ENCODE peak calls at places on chromosomes 16 and 17, in five cellular contexts. One of them, this sample, is unnamed.

GRCh38 chr17:75091855-75092327 is 4.1 kb downstream of the SLC16A5 start:
- DNase-seq in suprapubic skin: no peak
- DNase-seq in PC-9: no peak
- DNase-seq in A549: no peak
- DNase-seq in fibroblast of lung: no peak
- DNase-seq in this sample: no peak

GRCh38 chr17:12256380-12256995 is 235.8 kb downstream of the MAP2K4 start:
- DNase-seq in A549: peak; percentile 55
- DNase-seq in fibroblast of lung: peak; percentile 77
- DNase-seq in PC-9: no peak
- DNase-seq in suprapubic skin: no peak
- DNase-seq in this sample: no peak

GRCh38 chr16:64051826-64052225 is 1070.0 kb downstream of the CDH11 start:
- DNase-seq in suprapubic skin: no peak
- DNase-seq in fibroblast of lung: peak; percentile 21
- DNase-seq in A549: no peak
- DNase-seq in PC-9: no peak
- DNase-seq in this sample: no peak

GRCh38 chr16:82917886-82918595 is 291.3 kb downstream of the CDH13 start:
- DNase-seq in suprapubic skin: no peak
- DNase-seq in A549: no peak
- DNase-seq in PC-9: no peak
- DNase-seq in fibroblast of lung: no peak
- DNase-seq in this sample: no peak

GRCh38 chr16:10688726-10689125 is 6.0 kb downstream of the TEKT5 start:
- DNase-seq in suprapubic skin: no peak
- DNase-seq in fibroblast of lung: no peak
- DNase-seq in PC-9: no peak
- DNase-seq in A549: no peak
- DNase-seq in this sample: peak; percentile 34

GRCh38 chr17:62688398-62689140 is 61.1 kb downstream of the MRC2 start:
- DNase-seq in A549: no peak
- DNase-seq in PC-9: no peak
- DNase-seq in fibroblast of lung: no peak
- DNase-seq in suprapubic skin: peak; percentile 55
- DNase-seq in this sample: no peak

GRCh38 chr17:63827801-63828221 is 348 bp upstream of the FTSJ3 start:
- DNase-seq in suprapubic skin: no peak
- DNase-seq in fibroblast of lung: no peak
- DNase-seq in PC-9: no peak
- DNase-seq in A549: no peak
- DNase-seq in this sample: no peak

GRCh38 chr17:28700830-28701492 is 10.7 kb downstream of the PROCA1 start:
- DNase-seq in A549: no peak
- DNase-seq in PC-9: no peak
- DNase-seq in fibroblast of lung: no peak
- DNase-seq in suprapubic skin: no peak
- DNase-seq in this sample: no peak

GRCh38 chr17:36183001-36183810 is 6.8 kb upstream of the TBC1D3B start:
- DNase-seq in fibroblast of lung: peak; percentile 75
- DNase-seq in suprapubic skin: no peak
- DNase-seq in PC-9: no peak
- DNase-seq in A549: peak; percentile 68
- DNase-seq in this sample: peak; percentile 91

GRCh38 chr16:11966173-11966572 is 1.2 kb downstream of the TNFRSF17 start:
- DNase-seq in fibroblast of lung: no peak
- DNase-seq in suprapubic skin: no peak
- DNase-seq in A549: no peak
- DNase-seq in PC-9: no peak
- DNase-seq in this sample: no peak

GRCh38 chr17:80615311-80615710 is 70.7 kb downstream of the RPTOR start:
- DNase-seq in PC-9: no peak
- DNase-seq in suprapubic skin: no peak
- DNase-seq in A549: no peak
- DNase-seq in fibroblast of lung: no peak
- DNase-seq in this sample: no peak

GRCh38 chr17:34503804-34504203 is 75.6 kb upstream of the TMEM132E start:
- DNase-seq in fibroblast of lung: no peak
- DNase-seq in suprapubic skin: no peak
- DNase-seq in PC-9: peak; percentile 9
- DNase-seq in A549: no peak
- DNase-seq in this sample: no peak

GRCh38 chr16:56348168-56349085 is 76.9 kb downstream of the AMFR start:
- DNase-seq in A549: no peak
- DNase-seq in fibroblast of lung: no peak
- DNase-seq in PC-9: no peak
- DNase-seq in suprapubic skin: peak; percentile 60
- DNase-seq in this sample: no peak

GRCh38 chr17:78677303-78678219 is 100.4 kb upstream of the DNAH17 start:
- DNase-seq in A549: peak; percentile 44
- DNase-seq in PC-9: no peak
- DNase-seq in suprapubic skin: no peak
- DNase-seq in fibroblast of lung: no peak
- DNase-seq in this sample: no peak

GRCh38 chr16:68961778-68962402 is 118.6 kb downstream of the TANGO6 start:
- DNase-seq in A549: no peak
- DNase-seq in suprapubic skin: no peak
- DNase-seq in fibroblast of lung: no peak
- DNase-seq in PC-9: no peak
- DNase-seq in this sample: no peak

GRCh38 chr16:50584033-50584722 is 36.0 kb downstream of the NKD1 start:
- DNase-seq in PC-9: no peak
- DNase-seq in fibroblast of lung: no peak
- DNase-seq in suprapubic skin: no peak
- DNase-seq in A549: no peak
- DNase-seq in this sample: no peak

GRCh38 chr16:7321661-7322060 is 11.0 kb upstream of the RBFOX1 start:
- DNase-seq in fibroblast of lung: no peak
- DNase-seq in suprapubic skin: no peak
- DNase-seq in A549: no peak
- DNase-seq in PC-9: no peak
- DNase-seq in this sample: no peak

GRCh38 chr17:60193482-60193881 is 43.7 kb downstream of the CA4 start:
- DNase-seq in suprapubic skin: no peak
- DNase-seq in PC-9: no peak
- DNase-seq in A549: no peak
- DNase-seq in fibroblast of lung: no peak
- DNase-seq in this sample: no peak

GRCh38 chr16:65884018-65884417 is 482.5 kb upstream of the CDH5 start:
- DNase-seq in PC-9: no peak
- DNase-seq in A549: no peak
- DNase-seq in fibroblast of lung: no peak
- DNase-seq in suprapubic skin: no peak
- DNase-seq in this sample: no peak

GRCh38 chr16:51085271-51085670 is 65.8 kb downstream of the SALL1 start:
- DNase-seq in A549: no peak
- DNase-seq in fibroblast of lung: no peak
- DNase-seq in PC-9: no peak
- DNase-seq in suprapubic skin: no peak
- DNase-seq in this sample: no peak

GRCh38 chr17:49089094-49089493 is 43.5 kb upstream of the B4GALNT2 start:
- DNase-seq in PC-9: no peak
- DNase-seq in fibroblast of lung: no peak
- DNase-seq in A549: no peak
- DNase-seq in suprapubic skin: no peak
- DNase-seq in this sample: no peak

GRCh38 chr17:9473716-9474115 is 101.9 kb downstream of the STX8 start:
- DNase-seq in fibroblast of lung: peak; percentile 6
- DNase-seq in A549: no peak
- DNase-seq in PC-9: no peak
- DNase-seq in suprapubic skin: no peak
- DNase-seq in this sample: no peak

GRCh38 chr16:5551909-5552308 is 454.3 kb upstream of the EEF2KMT start:
- DNase-seq in A549: no peak
- DNase-seq in fibroblast of lung: no peak
- DNase-seq in PC-9: no peak
- DNase-seq in suprapubic skin: no peak
- DNase-seq in this sample: no peak

GRCh38 chr17:45894022-45894784 is at the start of gene MAPT:
- DNase-seq in A549: peak; percentile 93
- DNase-seq in suprapubic skin: peak; percentile 92
- DNase-seq in fibroblast of lung: peak; percentile 93
- DNase-seq in PC-9: peak; percentile 54
- DNase-seq in this sample: peak; percentile 96

GRCh38 chr17:46863383-46864121 is 12.2 kb downstream of the WNT9B start:
- DNase-seq in fibroblast of lung: no peak
- DNase-seq in A549: no peak
- DNase-seq in PC-9: no peak
- DNase-seq in suprapubic skin: no peak
- DNase-seq in this sample: no peak

GRCh38 chr16:89827383-89828198 is 684 bp upstream of the SPIRE2 start:
- DNase-seq in PC-9: peak; percentile 77
- DNase-seq in fibroblast of lung: peak; percentile 60
- DNase-seq in A549: peak; percentile 40
- DNase-seq in suprapubic skin: no peak
- DNase-seq in this sample: no peak

GRCh38 chr16:27408012-27408601 is 6.1 kb downstream of the IL21R start:
- DNase-seq in PC-9: no peak
- DNase-seq in fibroblast of lung: peak; percentile 65
- DNase-seq in suprapubic skin: no peak
- DNase-seq in A549: no peak
- DNase-seq in this sample: no peak

GRCh38 chr16:426115-426905 is 861 bp downstream of the RAB11FIP3 start:
- DNase-seq in A549: no peak
- DNase-seq in fibroblast of lung: peak; percentile 6
- DNase-seq in suprapubic skin: no peak
- DNase-seq in PC-9: no peak
- DNase-seq in this sample: no peak

GRCh38 chr17:59828478-59828760 is 64.3 kb downstream of the TUBD1 start:
- DNase-seq in fibroblast of lung: no peak
- DNase-seq in PC-9: no peak
- DNase-seq in suprapubic skin: no peak
- DNase-seq in A549: no peak
- DNase-seq in this sample: no peak

GRCh38 chr16:86631441-86631840 is 53.1 kb downstream of the FOXL1 start:
- DNase-seq in A549: peak; percentile 24
- DNase-seq in suprapubic skin: no peak
- DNase-seq in fibroblast of lung: no peak
- DNase-seq in PC-9: no peak
- DNase-seq in this sample: no peak

GRCh38 chr17:19948100-19948943 is 29.3 kb downstream of the AKAP10 start:
- DNase-seq in suprapubic skin: no peak
- DNase-seq in A549: peak; percentile 21
- DNase-seq in fibroblast of lung: no peak
- DNase-seq in PC-9: no peak
- DNase-seq in this sample: no peak

GRCh38 chr16:35685085-35685484 is 2225.7 kb downstream of the TP53TG3F start:
- DNase-seq in suprapubic skin: no peak
- DNase-seq in PC-9: no peak
- DNase-seq in A549: no peak
- DNase-seq in fibroblast of lung: no peak
- DNase-seq in this sample: peak; percentile 24

GRCh38 chr17:72598705-72599104 is 477.9 kb downstream of the SOX9 start:
- DNase-seq in suprapubic skin: no peak
- DNase-seq in PC-9: no peak
- DNase-seq in fibroblast of lung: no peak
- DNase-seq in A549: no peak
- DNase-seq in this sample: no peak

GRCh38 chr17:43900183-43900857 is 7.0 kb downstream of the MPP2 start:
- DNase-seq in suprapubic skin: peak; percentile 88
- DNase-seq in PC-9: peak; percentile 60
- DNase-seq in A549: peak; percentile 100
- DNase-seq in fibroblast of lung: peak; percentile 68
- DNase-seq in this sample: peak; percentile 90

GRCh38 chr17:70168044-70168978 is 1.0 kb upstream of the KCNJ2 start:
- DNase-seq in suprapubic skin: peak; percentile 71
- DNase-seq in PC-9: no peak
- DNase-seq in A549: peak; percentile 69
- DNase-seq in fibroblast of lung: peak; percentile 80
- DNase-seq in this sample: no peak

GRCh38 chr16:10851512-10851911 is 25.5 kb upstream of the CIITA start:
- DNase-seq in fibroblast of lung: no peak
- DNase-seq in suprapubic skin: no peak
- DNase-seq in A549: no peak
- DNase-seq in PC-9: no peak
- DNase-seq in this sample: no peak

GRCh38 chr16:48161906-48162305 is 6.1 kb upstream of the ABCC12 start:
- DNase-seq in PC-9: no peak
- DNase-seq in A549: no peak
- DNase-seq in fibroblast of lung: no peak
- DNase-seq in suprapubic skin: no peak
- DNase-seq in this sample: no peak

GRCh38 chr17:50593321-50593720 is 32.8 kb downstream of the CACNA1G start:
- DNase-seq in suprapubic skin: no peak
- DNase-seq in PC-9: no peak
- DNase-seq in fibroblast of lung: no peak
- DNase-seq in A549: no peak
- DNase-seq in this sample: no peak

GRCh38 chr17:7215136-7215638 is 4.4 kb downstream of the DLG4 start:
- DNase-seq in fibroblast of lung: no peak
- DNase-seq in suprapubic skin: no peak
- DNase-seq in PC-9: no peak
- DNase-seq in A549: no peak
- DNase-seq in this sample: no peak

GRCh38 chr16:3266873-3267537 is 10.6 kb upstream of the MEFV start:
- DNase-seq in suprapubic skin: no peak
- DNase-seq in fibroblast of lung: peak; percentile 24
- DNase-seq in A549: peak; percentile 43
- DNase-seq in PC-9: no peak
- DNase-seq in this sample: no peak
- TF ChIP-seq CTCF in suprapubic skin: no peak
- TF ChIP-seq CTCF in fibroblast of lung: peak; percentile 49
- TF ChIP-seq CTCF in A549: peak; percentile 34
- TF ChIP-seq CTCF in PC-9: peak; percentile 59
- TF ChIP-seq CTCF in this sample: peak; percentile 70

GRCh38 chr16:85017151-85017550 is 5.8 kb upstream of the ZDHHC7 start:
- DNase-seq in fibroblast of lung: no peak
- DNase-seq in PC-9: no peak
- DNase-seq in A549: no peak
- DNase-seq in suprapubic skin: no peak
- DNase-seq in this sample: no peak
- TF ChIP-seq CTCF in fibroblast of lung: no peak
- TF ChIP-seq CTCF in PC-9: no peak
- TF ChIP-seq CTCF in A549: no peak
- TF ChIP-seq CTCF in suprapubic skin: no peak
- TF ChIP-seq CTCF in this sample: no peak

DNA sequence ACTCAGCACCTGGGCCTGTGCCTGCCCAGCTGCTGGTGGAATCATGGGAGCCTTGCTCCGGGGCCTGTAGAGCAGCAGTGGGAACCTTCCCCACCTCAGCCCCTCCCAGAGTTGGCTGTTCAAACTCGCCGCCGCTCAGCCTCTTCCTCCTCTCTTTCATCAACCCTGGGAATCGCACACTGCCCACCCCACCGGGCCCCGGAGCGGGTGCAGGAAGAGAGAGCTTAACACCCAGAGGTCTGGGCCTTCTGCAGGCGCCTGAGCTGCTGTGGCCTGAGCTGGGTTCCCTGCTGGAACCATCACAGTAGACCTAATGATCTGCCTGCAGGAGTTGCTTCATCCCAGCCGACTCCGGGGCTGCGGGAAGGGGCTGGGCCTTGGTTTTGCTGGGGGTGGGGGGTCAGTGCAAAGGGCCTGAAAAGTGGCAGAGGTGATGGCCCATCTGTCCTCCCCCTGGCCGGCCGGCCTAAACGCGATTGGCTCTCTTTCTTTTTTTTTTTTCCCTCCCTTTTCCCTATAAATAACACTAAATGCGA is 313.9 kb downstream of the SEC14L1 start:
- DNase-seq in suprapubic skin: no peak
- DNase-seq in fibroblast of lung: no peak
- DNase-seq in PC-9: no peak
- DNase-seq in A549: no peak
- DNase-seq in this sample: no peak
- TF ChIP-seq CTCF in suprapubic skin: no peak
- TF ChIP-seq CTCF in fibroblast of lung: no peak
- TF ChIP-seq CTCF in PC-9: no peak
- TF ChIP-seq CTCF in A549: no peak
- TF ChIP-seq CTCF in this sample: no peak

GRCh38 chr17:81695801-81696200 is 7.4 kb upstream of the MRPL12 start:
- DNase-seq in A549: no peak
- DNase-seq in suprapubic skin: no peak
- DNase-seq in PC-9: no peak
- DNase-seq in fibroblast of lung: no peak
- DNase-seq in this sample: no peak
- TF ChIP-seq CTCF in A549: no peak
- TF ChIP-seq CTCF in suprapubic skin: no peak
- TF ChIP-seq CTCF in PC-9: no peak
- TF ChIP-seq CTCF in fibroblast of lung: no peak
- TF ChIP-seq CTCF in this sample: no peak

This sample was measured in type B pancreatic cell.